ENCODE peak calls at places on chromosomes 13 and 19, in eight cellular contexts. One of them, this sample, is unnamed.

GRCh38 chr19:36950335-36951119 is 34.4 kb downstream of the ZNF568 start:
- DNase-seq in amniotic stem cell: no peak
- DNase-seq in activated T-cell treated with anti-CD3 and anti-CD28 coated beads for 48 hours: no peak
- DNase-seq in skeletal muscle cell: no peak
- DNase-seq in NCI-H446: no peak
- DNase-seq in Panc1: no peak
- DNase-seq in activated gamma-delta T cell treated with Interleukin-2 at 50 U/mL for 16 hours: no peak
- DNase-seq in HT-29: no peak
- DNase-seq in this sample: no peak

GRCh38 chr19:12952488-12953455 is 4.3 kb downstream of the GADD45GIP1 start:
- DNase-seq in amniotic stem cell: peak; percentile 59
- DNase-seq in activated T-cell treated with anti-CD3 and anti-CD28 coated beads for 48 hours: no peak
- DNase-seq in skeletal muscle cell: peak; percentile 73
- DNase-seq in NCI-H446: peak; percentile 93
- DNase-seq in Panc1: no peak
- DNase-seq in activated gamma-delta T cell treated with Interleukin-2 at 50 U/mL for 16 hours: no peak
- DNase-seq in HT-29: no peak
- DNase-seq in this sample: no peak

GRCh38 chr13:37835392-37835791 is 34.2 kb downstream of the TRPC4 start:
- DNase-seq in amniotic stem cell: no peak
- DNase-seq in activated T-cell treated with anti-CD3 and anti-CD28 coated beads for 48 hours: no peak
- DNase-seq in skeletal muscle cell: no peak
- DNase-seq in NCI-H446: no peak
- DNase-seq in Panc1: no peak
- DNase-seq in activated gamma-delta T cell treated with Interleukin-2 at 50 U/mL for 16 hours: no peak
- DNase-seq in HT-29: no peak
- DNase-seq in this sample: no peak

GRCh38 chr13:22837980-22838615 is 342.7 kb upstream of the SGCG start:
- DNase-seq in amniotic stem cell: no peak
- DNase-seq in activated T-cell treated with anti-CD3 and anti-CD28 coated beads for 48 hours: no peak
- DNase-seq in skeletal muscle cell: no peak
- DNase-seq in NCI-H446: no peak
- DNase-seq in Panc1: no peak
- DNase-seq in activated gamma-delta T cell treated with Interleukin-2 at 50 U/mL for 16 hours: no peak
- DNase-seq in HT-29: no peak
- DNase-seq in this sample: no peak

GRCh38 chr13:52103386-52103785 is 25.5 kb downstream of the NEK5 start:
- DNase-seq in amniotic stem cell: no peak
- DNase-seq in activated T-cell treated with anti-CD3 and anti-CD28 coated beads for 48 hours: no peak
- DNase-seq in skeletal muscle cell: no peak
- DNase-seq in NCI-H446: no peak
- DNase-seq in Panc1: no peak
- DNase-seq in activated gamma-delta T cell treated with Interleukin-2 at 50 U/mL for 16 hours: no peak
- DNase-seq in HT-29: no peak
- DNase-seq in this sample: no peak

GRCh38 chr13:75372517-75372916 is 109.5 kb downstream of the TBC1D4 start:
- DNase-seq in amniotic stem cell: peak; percentile 32
- DNase-seq in activated T-cell treated with anti-CD3 and anti-CD28 coated beads for 48 hours: no peak
- DNase-seq in skeletal muscle cell: no peak
- DNase-seq in NCI-H446: no peak
- DNase-seq in Panc1: no peak
- DNase-seq in activated gamma-delta T cell treated with Interleukin-2 at 50 U/mL for 16 hours: no peak
- DNase-seq in HT-29: peak; percentile 81
- DNase-seq in this sample: no peak

GRCh38 chr13:101424381-101425155 is 8.3 kb upstream of the NALCN start:
- DNase-seq in amniotic stem cell: peak; percentile 5
- DNase-seq in activated T-cell treated with anti-CD3 and anti-CD28 coated beads for 48 hours: no peak
- DNase-seq in skeletal muscle cell: no peak
- DNase-seq in NCI-H446: no peak
- DNase-seq in Panc1: no peak
- DNase-seq in activated gamma-delta T cell treated with Interleukin-2 at 50 U/mL for 16 hours: no peak
- DNase-seq in HT-29: no peak
- DNase-seq in this sample: peak; percentile 61

GRCh38 chr19:20005741-20006140 is 33.6 kb downstream of the ZNF682 start:
- DNase-seq in amniotic stem cell: no peak
- DNase-seq in activated T-cell treated with anti-CD3 and anti-CD28 coated beads for 48 hours: no peak
- DNase-seq in skeletal muscle cell: no peak
- DNase-seq in NCI-H446: no peak
- DNase-seq in Panc1: no peak
- DNase-seq in activated gamma-delta T cell treated with Interleukin-2 at 50 U/mL for 16 hours: no peak
- DNase-seq in HT-29: no peak
- DNase-seq in this sample: no peak

GRCh38 chr13:41905600-41906254 is 55.2 kb downstream of the VWA8 start:
- DNase-seq in amniotic stem cell: no peak
- DNase-seq in activated T-cell treated with anti-CD3 and anti-CD28 coated beads for 48 hours: no peak
- DNase-seq in skeletal muscle cell: no peak
- DNase-seq in NCI-H446: no peak
- DNase-seq in Panc1: peak; percentile 30
- DNase-seq in activated gamma-delta T cell treated with Interleukin-2 at 50 U/mL for 16 hours: no peak
- DNase-seq in HT-29: peak; percentile 84
- DNase-seq in this sample: peak; percentile 45

GRCh38 chr13:31930901-31931522 is 100.6 kb upstream of the FRY start:
- DNase-seq in amniotic stem cell: no peak
- DNase-seq in activated T-cell treated with anti-CD3 and anti-CD28 coated beads for 48 hours: no peak
- DNase-seq in skeletal muscle cell: no peak
- DNase-seq in NCI-H446: no peak
- DNase-seq in Panc1: no peak
- DNase-seq in activated gamma-delta T cell treated with Interleukin-2 at 50 U/mL for 16 hours: no peak
- DNase-seq in HT-29: peak; percentile 77
- DNase-seq in this sample: no peak

GRCh38 chr19:56015756-56016155 is 29.2 kb downstream of the NLRP5 start:
- DNase-seq in amniotic stem cell: no peak
- DNase-seq in activated T-cell treated with anti-CD3 and anti-CD28 coated beads for 48 hours: no peak
- DNase-seq in skeletal muscle cell: no peak
- DNase-seq in NCI-H446: no peak
- DNase-seq in Panc1: no peak
- DNase-seq in activated gamma-delta T cell treated with Interleukin-2 at 50 U/mL for 16 hours: no peak
- DNase-seq in HT-29: peak; percentile 52
- DNase-seq in this sample: no peak

GRCh38 chr19:16067205-16067938 is 8.9 kb upstream of the TPM4 start:
- DNase-seq in amniotic stem cell: no peak
- DNase-seq in activated T-cell treated with anti-CD3 and anti-CD28 coated beads for 48 hours: no peak
- DNase-seq in skeletal muscle cell: peak; percentile 54
- DNase-seq in NCI-H446: no peak
- DNase-seq in Panc1: no peak
- DNase-seq in activated gamma-delta T cell treated with Interleukin-2 at 50 U/mL for 16 hours: no peak
- DNase-seq in HT-29: peak; percentile 67
- DNase-seq in this sample: peak; percentile 89

GRCh38 chr13:73335226-73335625 is 276.4 kb downstream of the KLF5 start:
- DNase-seq in amniotic stem cell: no peak
- DNase-seq in activated T-cell treated with anti-CD3 and anti-CD28 coated beads for 48 hours: no peak
- DNase-seq in skeletal muscle cell: peak; percentile 56
- DNase-seq in NCI-H446: no peak
- DNase-seq in Panc1: peak; percentile 8
- DNase-seq in activated gamma-delta T cell treated with Interleukin-2 at 50 U/mL for 16 hours: no peak
- DNase-seq in HT-29: peak; percentile 95
- DNase-seq in this sample: peak; percentile 95

GRCh38 chr13:20831933-20832332 is 58.2 kb upstream of the EEF1AKMT1 start:
- DNase-seq in amniotic stem cell: no peak
- DNase-seq in activated T-cell treated with anti-CD3 and anti-CD28 coated beads for 48 hours: no peak
- DNase-seq in skeletal muscle cell: no peak
- DNase-seq in NCI-H446: no peak
- DNase-seq in Panc1: no peak
- DNase-seq in activated gamma-delta T cell treated with Interleukin-2 at 50 U/mL for 16 hours: no peak
- DNase-seq in HT-29: no peak
- DNase-seq in this sample: no peak

GRCh38 chr19:36837525-36837901 is 674 bp downstream of the ZNF790 start:
- DNase-seq in amniotic stem cell: no peak
- DNase-seq in activated T-cell treated with anti-CD3 and anti-CD28 coated beads for 48 hours: no peak
- DNase-seq in skeletal muscle cell: no peak
- DNase-seq in NCI-H446: no peak
- DNase-seq in Panc1: no peak
- DNase-seq in activated gamma-delta T cell treated with Interleukin-2 at 50 U/mL for 16 hours: no peak
- DNase-seq in HT-29: no peak
- DNase-seq in this sample: peak; percentile 1

GRCh38 chr13:113120300-113121182 is 2.1 kb upstream of the F10 start:
- DNase-seq in amniotic stem cell: no peak
- DNase-seq in activated T-cell treated with anti-CD3 and anti-CD28 coated beads for 48 hours: no peak
- DNase-seq in skeletal muscle cell: no peak
- DNase-seq in NCI-H446: no peak
- DNase-seq in Panc1: no peak
- DNase-seq in activated gamma-delta T cell treated with Interleukin-2 at 50 U/mL for 16 hours: no peak
- DNase-seq in HT-29: no peak
- DNase-seq in this sample: no peak

GRCh38 chr19:12365372-12366162 is at the start of gene ZNF442:
- DNase-seq in amniotic stem cell: peak; percentile 94
- DNase-seq in activated T-cell treated with anti-CD3 and anti-CD28 coated beads for 48 hours: peak; percentile 83
- DNase-seq in skeletal muscle cell: peak; percentile 79
- DNase-seq in NCI-H446: no peak
- DNase-seq in Panc1: peak; percentile 69
- DNase-seq in activated gamma-delta T cell treated with Interleukin-2 at 50 U/mL for 16 hours: peak; percentile 79
- DNase-seq in HT-29: peak; percentile 82
- DNase-seq in this sample: peak; percentile 93

GRCh38 chr19:18867199-18867598 is 28.8 kb downstream of the CERS1 start:
- DNase-seq in amniotic stem cell: no peak
- DNase-seq in activated T-cell treated with anti-CD3 and anti-CD28 coated beads for 48 hours: no peak
- DNase-seq in skeletal muscle cell: no peak
- DNase-seq in NCI-H446: no peak
- DNase-seq in Panc1: no peak
- DNase-seq in activated gamma-delta T cell treated with Interleukin-2 at 50 U/mL for 16 hours: no peak
- DNase-seq in HT-29: no peak
- DNase-seq in this sample: no peak

GRCh38 chr13:41931337-41931736 is 29.6 kb downstream of the VWA8 start:
- DNase-seq in amniotic stem cell: no peak
- DNase-seq in activated T-cell treated with anti-CD3 and anti-CD28 coated beads for 48 hours: no peak
- DNase-seq in skeletal muscle cell: no peak
- DNase-seq in NCI-H446: no peak
- DNase-seq in Panc1: no peak
- DNase-seq in activated gamma-delta T cell treated with Interleukin-2 at 50 U/mL for 16 hours: no peak
- DNase-seq in HT-29: no peak
- DNase-seq in this sample: no peak

GRCh38 chr13:76385606-76386005 is 500.6 kb downstream of the KCTD12 start:
- DNase-seq in amniotic stem cell: no peak
- DNase-seq in activated T-cell treated with anti-CD3 and anti-CD28 coated beads for 48 hours: no peak
- DNase-seq in skeletal muscle cell: no peak
- DNase-seq in NCI-H446: no peak
- DNase-seq in Panc1: no peak
- DNase-seq in activated gamma-delta T cell treated with Interleukin-2 at 50 U/mL for 16 hours: no peak
- DNase-seq in HT-29: no peak
- DNase-seq in this sample: no peak

GRCh38 chr19:41407271-41407670 is 9.7 kb downstream of the BCKDHA start:
- DNase-seq in amniotic stem cell: no peak
- DNase-seq in activated T-cell treated with anti-CD3 and anti-CD28 coated beads for 48 hours: no peak
- DNase-seq in skeletal muscle cell: no peak
- DNase-seq in NCI-H446: no peak
- DNase-seq in Panc1: no peak
- DNase-seq in activated gamma-delta T cell treated with Interleukin-2 at 50 U/mL for 16 hours: no peak
- DNase-seq in HT-29: no peak
- DNase-seq in this sample: no peak

GRCh38 chr19:14536926-14537692 is 7.7 kb downstream of the TECR start:
- DNase-seq in amniotic stem cell: no peak
- DNase-seq in activated T-cell treated with anti-CD3 and anti-CD28 coated beads for 48 hours: peak; percentile 36
- DNase-seq in skeletal muscle cell: no peak
- DNase-seq in NCI-H446: no peak
- DNase-seq in Panc1: no peak
- DNase-seq in activated gamma-delta T cell treated with Interleukin-2 at 50 U/mL for 16 hours: no peak
- DNase-seq in HT-29: peak; percentile 76
- DNase-seq in this sample: peak; percentile 81

GRCh38 chr13:110630566-110631119 is 15.3 kb downstream of the NAXD start:
- DNase-seq in amniotic stem cell: no peak
- DNase-seq in activated T-cell treated with anti-CD3 and anti-CD28 coated beads for 48 hours: no peak
- DNase-seq in skeletal muscle cell: no peak
- DNase-seq in NCI-H446: no peak
- DNase-seq in Panc1: no peak
- DNase-seq in activated gamma-delta T cell treated with Interleukin-2 at 50 U/mL for 16 hours: no peak
- DNase-seq in HT-29: no peak
- DNase-seq in this sample: no peak

GRCh38 chr19:17079710-17080440 is 4.3 kb downstream of the MYO9B start:
- DNase-seq in amniotic stem cell: peak; percentile 97
- DNase-seq in activated T-cell treated with anti-CD3 and anti-CD28 coated beads for 48 hours: peak; percentile 71
- DNase-seq in skeletal muscle cell: peak; percentile 94
- DNase-seq in NCI-H446: no peak
- DNase-seq in Panc1: peak; percentile 74
- DNase-seq in activated gamma-delta T cell treated with Interleukin-2 at 50 U/mL for 16 hours: peak; percentile 58
- DNase-seq in HT-29: peak; percentile 78
- DNase-seq in this sample: peak; percentile 99

GRCh38 chr13:20891768-20892167 is 10.8 kb downstream of the XPO4 start:
- DNase-seq in amniotic stem cell: no peak
- DNase-seq in activated T-cell treated with anti-CD3 and anti-CD28 coated beads for 48 hours: no peak
- DNase-seq in skeletal muscle cell: no peak
- DNase-seq in NCI-H446: no peak
- DNase-seq in Panc1: no peak
- DNase-seq in activated gamma-delta T cell treated with Interleukin-2 at 50 U/mL for 16 hours: peak; percentile 5
- DNase-seq in HT-29: no peak
- DNase-seq in this sample: no peak